ENCODE peak calls at places on chromosomes 12 and 14, in six cellular contexts. G is epithelial cell of proximal tubule, T is AG09309, X is OCI-LY7, B is tibial nerve, C is mucosa of descending colon. S is an unnamed sample.
A peak's percentile ranks its signal among the peaks of the same experiment; 100 is the strongest.

GRCh38 chr12:6328945-6329692 is 12.8 kb downstream of the TNFRSF1A start:
- DNase-seq in G (no peak), T (no peak), X (no peak), B (no peak), C (no peak), S (no peak)

GRCh38 chr12:67370979-67371378 is 101.8 kb downstream of the CAND1 start:
- DNase-seq in G (peak; percentile 73), T (no peak), X (no peak), B (no peak), C (no peak), S (no peak)

GRCh38 chr12:69068431-69068830 is 135.5 kb upstream of the CPM start:
- DNase-seq in G (peak; percentile 98), T (no peak), X (no peak), B (no peak), C (no peak), S (no peak)

GRCh38 chr12:115709410-115710065 is 568.0 kb downstream of the MED13L start:
- DNase-seq in G (no peak), T (no peak), X (no peak), B (peak; percentile 55), C (no peak), S (no peak)

GRCh38 chr14:89794096-89794495 is 160.4 kb downstream of the EFCAB11 start:
- DNase-seq in G (no peak), T (no peak), X (no peak), B (peak; percentile 52), C (no peak), S (no peak)

GRCh38 chr14:104977681-104978647 is at the start of gene AHNAK2:
- DNase-seq in G (no peak), T (no peak), X (no peak), B (no peak), C (peak; percentile 85), S (no peak)

GRCh38 chr12:95611676-95612309 is 60.5 kb upstream of the USP44 start:
- DNase-seq in G (no peak), T (no peak), X (no peak), B (no peak), C (no peak), S (no peak)

GRCh38 chr14:61609885-61610284 is 85.4 kb upstream of the HIF1A start:
- DNase-seq in G (no peak), T (no peak), X (no peak), B (no peak), C (no peak), S (no peak)

GRCh38 chr12:89051065-89051677 is 301.1 kb downstream of the DUSP6 start:
- DNase-seq in G (peak; percentile 35), T (no peak), X (peak; percentile 47), B (no peak), C (no peak), S (peak; percentile 64)

GRCh38 chr12:15629108-15629507 is 160.1 kb downstream of the EPS8 start:
- DNase-seq in G (peak; percentile 93), T (peak; percentile 97), X (no peak), B (peak; percentile 69), C (no peak), S (peak; percentile 93)

GRCh38 chr12:28704477-28705169 is 444.5 kb upstream of the FAR2 start:
- DNase-seq in G (no peak), T (peak; percentile 43), X (no peak), B (no peak), C (no peak), S (no peak)

S was measured in astrocyte of the cerebellum.